ENCODE peak calls at places on chromosomes 6 and 20, in six cellular contexts. R is GM12878, F is H1, C is HCT116, H is K562, M is HepG2. T is an unnamed sample.

GRCh38 chr6:29681811-29682210 is 859 bp upstream of the ZFP57 start:
- DNase-seq in H (no peak), C (no peak), M (no peak), R (no peak), F (no peak), T (no peak)

GRCh38 chr6:69232506-69233194 is 564.2 kb downstream of the LMBRD1 start:
- DNase-seq in M (peak), R (no peak), H (peak), F (peak), C (no peak), T (peak)

GRCh38 chr6:8182209-8182845 is 80.0 kb upstream of the EEF1E1 start:
- DNase-seq in M (no peak), C (no peak), F (no peak), H (no peak), R (no peak), T (no peak)

GRCh38 chr6:133130863-133131262 is 110.3 kb upstream of the EYA4 start:
- DNase-seq in C (peak), R (no peak), F (no peak), H (no peak), M (peak), T (no peak)

GRCh38 chr20:59253779-59254319 is 46.6 kb upstream of the EDN3 start:
- DNase-seq in H (no peak), C (no peak), F (no peak), R (no peak), M (no peak), T (no peak)

GRCh38 chr6:25659633-25660368 is 7.8 kb downstream of the SCGN start:
- DNase-seq in M (no peak), H (no peak), R (no peak), C (no peak), F (no peak), T (no peak)

GRCh38 chr6:108650781-108651180 is 90.1 kb downstream of the FOXO3 start:
- DNase-seq in R (no peak), C (no peak), F (no peak), H (no peak), M (no peak), T (no peak)

GRCh38 chr20:60453847-60454246 is 495.6 kb downstream of the CDH26 start:
- DNase-seq in C (no peak), F (peak), H (peak), R (no peak), M (no peak), T (peak)

GRCh38 chr6:56814308-56814707 is 140.6 kb upstream of the BEND6 start:
- DNase-seq in F (no peak), R (peak), H (no peak), M (no peak), C (no peak), T (no peak)

GRCh38 chr6:26020983-26021349 is 58.4 kb downstream of the TRIM38 start:
- DNase-seq in M (no peak), C (peak), F (peak), H (peak), R (no peak), T (no peak)

GRCh38 chr6:3749991-3750323 is 1.6 kb downstream of the PXDC1 start:
- DNase-seq in M (peak), R (no peak), C (no peak), F (no peak), H (peak), T (no peak)

GRCh38 chr6:33987531-33988021 is 158.3 kb downstream of the GRM4 start:
- DNase-seq in R (no peak), F (peak), H (peak), C (peak), M (no peak), T (no peak)

GRCh38 chr6:139017227-139017626 is 11.3 kb upstream of the ABRACL start:
- DNase-seq in R (no peak), F (peak), C (no peak), M (no peak), H (no peak), T (no peak)

GRCh38 chr6:145044606-145045275 is 690.6 kb downstream of the EPM2A start:
- DNase-seq in R (no peak), H (no peak), F (no peak), M (no peak), C (no peak), T (no peak)
- TF ChIP-seq YY1 in R (no peak), H (no peak), F (no peak), M (no peak), C (no peak), T (no peak)

GRCh38 chr20:49794336-49795124 is 18.1 kb upstream of the SLC9A8 start:
- DNase-seq in F (no peak), H (no peak), R (no peak), M (no peak), C (no peak), T (no peak)
- TF ChIP-seq ZNF274 in F (no peak), H (no peak), R (no peak), M (no peak), C (no peak), T (no peak)

GRCh38 chr6:53616450-53617357 is 48.9 kb downstream of the KLHL31 start:
- DNase-seq in R (no peak), M (peak), F (no peak), H (no peak), C (peak), T (no peak)

GRCh38 chr6:53611342-53611741 is 54.2 kb downstream of the KLHL31 start:
- DNase-seq in H (no peak), M (no peak), C (no peak), F (no peak), R (no peak), T (no peak)

GRCh38 chr6:53618219-53618618 is 47.3 kb downstream of the KLHL31 start:
- DNase-seq in M (no peak), C (no peak), H (no peak), F (no peak), R (no peak), T (no peak)

GRCh38 chr6:53614676-53615075 is 50.9 kb downstream of the KLHL31 start:
- DNase-seq in M (peak), C (no peak), H (no peak), R (no peak), F (no peak), T (no peak)

DNA sequence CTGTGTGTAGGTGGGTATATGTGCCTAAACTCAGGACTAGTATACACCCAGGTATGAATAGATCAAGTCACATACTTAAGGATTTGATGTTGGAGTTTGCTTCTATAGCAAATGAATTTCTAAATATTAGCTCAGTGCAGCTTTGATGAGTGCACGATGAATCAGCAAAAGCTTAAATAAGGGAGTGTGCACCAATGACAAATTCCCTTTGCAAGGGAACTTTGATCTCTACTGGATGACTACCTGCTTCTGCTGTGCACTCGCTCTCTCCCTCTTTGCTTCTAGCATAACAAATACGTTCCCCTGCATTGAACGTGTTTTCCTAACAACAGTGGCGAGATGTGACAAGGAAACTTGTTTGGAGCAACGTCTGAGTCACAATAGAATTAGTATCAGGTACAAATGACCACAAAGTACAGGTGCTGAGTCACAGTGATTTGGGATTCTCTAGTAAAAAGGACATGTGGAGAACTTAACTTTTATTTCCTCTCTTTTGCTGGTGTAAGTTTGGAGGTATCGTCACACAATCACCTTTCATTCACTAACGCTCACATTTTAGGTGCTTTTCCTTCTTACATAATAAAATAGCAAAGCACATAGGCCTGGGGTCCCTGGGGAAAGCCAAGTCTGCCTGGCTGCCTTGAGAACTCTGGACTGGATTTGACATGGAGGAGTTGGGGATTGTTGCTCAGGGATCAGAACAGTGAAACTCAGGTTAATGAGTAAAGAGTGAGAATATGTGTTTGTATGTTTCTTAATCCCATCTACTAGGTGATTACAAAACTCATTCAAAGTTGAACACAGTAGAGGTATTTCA is 49.7 kb downstream of the KLHL31 start:
- DNase-seq in R (no peak), H (peak), F (no peak), M (peak), C (peak), T (no peak)
- TF ChIP-seq YY1 in R (no peak), H (no peak), F (no peak), M (no peak), C (peak), T (no peak)

GRCh38 chr6:2129076-2129695 is 116.2 kb downstream of the GMDS start:
- DNase-seq in M (no peak), R (peak), F (no peak), H (no peak), C (no peak), T (no peak)
- TF ChIP-seq ZNF274 in M (no peak), R (no peak), F (no peak), H (no peak), C (no peak), T (no peak)

GRCh38 chr6:124613050-124613449 is 349.2 kb upstream of the RNF217 start:
- DNase-seq in H (no peak), F (no peak), M (no peak), C (no peak), R (no peak), T (no peak)

DNA sequence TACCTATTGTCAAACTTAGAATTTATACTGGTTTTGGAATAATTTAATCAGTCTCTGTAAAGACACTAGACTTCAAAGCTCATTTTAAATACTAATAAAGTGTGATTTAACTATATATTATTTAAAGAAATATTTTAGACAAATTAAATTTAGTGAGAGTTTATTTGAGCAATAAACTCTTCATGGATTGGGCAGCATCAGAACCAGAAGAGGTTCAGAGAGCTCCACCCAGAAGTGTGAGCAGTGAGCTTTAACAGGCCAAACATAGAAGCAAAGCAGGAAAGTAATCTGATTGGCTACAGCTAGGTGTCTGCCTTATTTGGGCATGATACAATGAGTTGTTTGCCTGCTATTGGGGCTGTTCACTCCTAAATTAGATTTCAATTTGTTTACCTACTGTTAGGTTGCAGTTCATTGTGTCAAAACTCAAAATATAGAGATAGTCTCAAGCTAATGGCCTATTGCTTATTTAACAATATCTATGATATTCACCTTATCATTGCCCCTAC is 355.1 kb upstream of the RNF217 start:
- DNase-seq in C (no peak), M (no peak), R (no peak), H (no peak), F (no peak), T (no peak)
- TF ChIP-seq YY1 in C (no peak), M (no peak), R (no peak), H (no peak), F (no peak), T (no peak)

GRCh38 chr6:37576336-37576737 is 76.6 kb upstream of the CCDC167 start:
- DNase-seq in C (peak), F (no peak), M (no peak), R (no peak), H (peak), T (no peak)
- TF ChIP-seq ZNF274 in C (no peak), F (no peak), M (no peak), R (no peak), H (no peak), T (no peak)

T was measured in NT2/D1.